ENCODE peak calls at places on chromosomes 13 and 19, in five cellular contexts. Y, C, D, L and O are unnamed samples.
A peak's percentile ranks its signal among the peaks of the same experiment; 100 is the strongest.

GRCh38 chr13:111657013-111657412 is 336.6 kb downstream of the TEX29 start:
- DNase-seq in Y (no peak), L (no peak), C (no peak), D (no peak), O (no peak)

GRCh38 chr13:33251131-33251629 is 34.4 kb downstream of the STARD13 start:
- DNase-seq in D (peak; percentile 41), L (no peak), Y (peak; percentile 54), C (no peak), O (no peak)

GRCh38 chr13:31909889-31910551 is 121.6 kb upstream of the FRY start:
- DNase-seq in L (peak; percentile 45), Y (peak; percentile 18), C (peak; percentile 58), D (peak; percentile 37), O (peak; percentile 33)

GRCh38 chr19:16001481-16002312 is 52.9 kb downstream of the OR10H4 start:
- DNase-seq in D (peak; percentile 55), Y (no peak), L (peak; percentile 33), C (no peak), O (no peak)

GRCh38 chr13:97659602-97660001 is 225.6 kb downstream of the RAP2A start:
- DNase-seq in C (peak; percentile 2), Y (peak; percentile 46), D (no peak), L (peak; percentile 13), O (peak; percentile 9)

GRCh38 chr13:99354371-99354951 is 47.3 kb upstream of the GPR183 start:
- DNase-seq in D (peak; percentile 66), L (no peak), Y (no peak), C (no peak), O (no peak)

GRCh38 chr19:36163813-36164212 is 11.6 kb upstream of the COX7A1 start:
- DNase-seq in L (no peak), C (no peak), Y (no peak), D (no peak), O (no peak)

GRCh38 chr13:33611016-33611805 is 206.7 kb upstream of the RFC3 start:
- DNase-seq in C (no peak), D (no peak), Y (no peak), L (peak; percentile 83), O (no peak)

GRCh38 chr19:29120471-29120870 is 92.5 kb downstream of the UQCRFS1 start:
- DNase-seq in L (no peak), Y (no peak), C (no peak), D (no peak), O (no peak)

GRCh38 chr13:100946588-100946987 is 272.0 kb upstream of the TMTC4 start:
- DNase-seq in L (no peak), D (no peak), Y (no peak), C (no peak), O (no peak)

GRCh38 chr19:58154287-58154678 is 3.7 kb upstream of the ZNF329 start:
- DNase-seq in C (no peak), Y (no peak), D (no peak), L (peak; percentile 38), O (no peak)

GRCh38 chr19:47176627-47177090 is 46.0 kb downstream of the SAE1 start:
- DNase-seq in C (no peak), Y (no peak), L (no peak), D (no peak), O (no peak)

GRCh38 chr13:63741029-63741813 is 2325.6 kb upstream of the PCDH20 start:
- DNase-seq in Y (no peak), D (no peak), C (no peak), L (no peak), O (no peak)

GRCh38 chr13:44969858-44970484 is 19.3 kb downstream of the NUFIP1 start:
- DNase-seq in L (peak; percentile 49), C (peak; percentile 28), Y (peak; percentile 53), D (no peak), O (peak; percentile 51)

GRCh38 chr19:56660381-56661105 is 11.0 kb downstream of the ZNF835 start:
- DNase-seq in C (no peak), L (no peak), D (no peak), Y (peak; percentile 66), O (no peak)

GRCh38 chr13:71797487-71797886 is 69.5 kb downstream of the DACH1 start:
- DNase-seq in Y (no peak), D (no peak), L (no peak), C (no peak), O (peak; percentile 54)

GRCh38 chr13:79528759-79529191 is 47.8 kb downstream of the NDFIP2 start:
- DNase-seq in C (no peak), L (no peak), Y (no peak), D (no peak), O (peak; percentile 73)

GRCh38 chr19:35345671-35346111 is 2.0 kb upstream of the FFAR1 start:
- DNase-seq in D (no peak), L (no peak), Y (no peak), C (no peak), O (no peak)

GRCh38 chr19:35095667-35096368 is 19.8 kb upstream of the FXYD3 start:
- DNase-seq in L (no peak), C (peak; percentile 20), Y (no peak), D (no peak), O (no peak)

GRCh38 chr13:75704942-75705320 is 68.8 kb downstream of the LMO7 start:
- DNase-seq in C (no peak), D (no peak), Y (no peak), L (no peak), O (no peak)

GRCh38 chr19:373391-374182 is 29.0 kb upstream of the MIER2 start:
- DNase-seq in L (no peak), D (no peak), C (no peak), Y (no peak), O (no peak)

GRCh38 chr19:372306-372890 is 27.8 kb upstream of the MIER2 start:
- DNase-seq in C (no peak), Y (peak; percentile 81), D (no peak), L (no peak), O (no peak)

GRCh38 chr19:369876-370275 is 25.3 kb upstream of the MIER2 start:
- DNase-seq in D (no peak), Y (no peak), C (no peak), L (no peak), O (no peak)

GRCh38 chr19:370641-371330 is 26.2 kb upstream of the MIER2 start:
- DNase-seq in D (no peak), L (no peak), Y (no peak), C (no peak), O (no peak)

DNA sequence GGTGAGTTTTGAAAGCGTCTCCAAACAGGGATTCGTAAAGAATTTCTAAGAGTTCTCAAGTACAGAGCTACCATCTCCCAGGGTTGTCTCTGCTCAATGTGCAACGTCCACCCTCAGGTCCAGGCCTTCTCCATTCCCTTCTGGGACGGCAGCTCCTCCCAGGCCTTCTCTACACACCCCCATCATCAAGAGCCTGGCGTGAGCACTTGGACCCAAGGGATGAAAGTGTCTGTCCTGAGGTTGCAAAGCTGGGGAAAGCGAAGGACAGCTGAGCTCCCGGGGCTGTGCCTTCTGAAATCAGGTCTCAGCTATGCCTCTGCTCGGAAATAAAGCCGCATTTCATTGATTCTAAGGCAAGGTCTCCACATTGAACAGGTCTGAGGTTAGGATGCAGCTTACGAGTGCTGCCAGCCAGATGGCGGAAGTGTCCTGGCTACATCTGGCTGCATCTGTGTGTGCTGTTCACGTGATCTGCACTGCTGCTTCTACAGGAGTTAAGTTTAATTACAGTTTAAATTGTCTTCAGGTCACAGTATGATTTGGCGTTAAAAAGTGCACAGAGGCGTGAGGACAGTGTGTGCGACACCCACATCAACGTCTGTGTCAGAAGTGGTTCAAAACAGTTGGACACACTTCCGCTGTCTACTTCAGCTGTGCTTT is 27.0 kb upstream of the MIER2 start:
- DNase-seq in D (no peak), C (no peak), Y (peak; percentile 72), L (no peak), O (no peak)
- TF ChIP-seq FOXM1 in D (no peak), C (no peak), Y (no peak), L (no peak), O (no peak)

GRCh38 chr19:49850487-49851342 is at the start of gene PTOV1:
- DNase-seq in L (peak; percentile 90), C (peak; percentile 96), D (peak; percentile 59), Y (peak; percentile 98), O (peak; percentile 99)
- TF ChIP-seq FOXM1 in L (no peak), C (no peak), D (no peak), Y (no peak), O (peak; percentile 61)

GRCh38 chr19:13731147-13731964 is 33.0 kb upstream of the MRI1 start:
- DNase-seq in Y (peak; percentile 96), D (peak; percentile 72), C (peak; percentile 97), L (peak; percentile 95), O (peak; percentile 99)

GRCh38 chr19:13729859-13730258 is 34.5 kb upstream of the MRI1 start:
- DNase-seq in Y (no peak), C (no peak), D (no peak), L (no peak), O (no peak)

GRCh38 chr19:13732337-13732736 is 32.0 kb upstream of the MRI1 start:
- DNase-seq in Y (no peak), C (no peak), L (no peak), D (no peak), O (no peak)

GRCh38 chr19:13726323-13726722 is 38.0 kb upstream of the MRI1 start:
- DNase-seq in Y (no peak), L (no peak), C (no peak), D (no peak), O (no peak)

DNA sequence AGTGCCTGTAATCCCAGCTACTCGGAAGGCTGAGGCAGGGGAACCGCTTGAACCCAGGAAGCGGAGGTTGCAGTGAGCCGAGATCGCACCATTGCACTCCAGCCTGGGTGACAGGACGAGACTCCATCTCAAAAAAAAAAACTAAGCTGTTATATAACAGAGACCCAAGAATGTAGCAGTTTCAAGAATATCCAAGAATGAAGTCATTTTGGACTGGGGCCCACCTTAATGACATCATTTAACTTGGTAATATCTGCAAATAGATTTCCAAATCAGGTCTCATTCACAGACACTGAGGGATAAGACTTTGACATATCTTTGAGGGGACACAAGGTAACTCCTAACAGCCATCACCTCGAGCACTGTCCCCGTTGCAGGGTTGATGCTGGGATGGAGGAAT is 36.5 kb upstream of the MRI1 start:
- DNase-seq in D (no peak), Y (no peak), L (no peak), C (no peak), O (no peak)
- TF ChIP-seq FOXM1 in D (no peak), Y (no peak), L (no peak), C (no peak), O (no peak)

DNA sequence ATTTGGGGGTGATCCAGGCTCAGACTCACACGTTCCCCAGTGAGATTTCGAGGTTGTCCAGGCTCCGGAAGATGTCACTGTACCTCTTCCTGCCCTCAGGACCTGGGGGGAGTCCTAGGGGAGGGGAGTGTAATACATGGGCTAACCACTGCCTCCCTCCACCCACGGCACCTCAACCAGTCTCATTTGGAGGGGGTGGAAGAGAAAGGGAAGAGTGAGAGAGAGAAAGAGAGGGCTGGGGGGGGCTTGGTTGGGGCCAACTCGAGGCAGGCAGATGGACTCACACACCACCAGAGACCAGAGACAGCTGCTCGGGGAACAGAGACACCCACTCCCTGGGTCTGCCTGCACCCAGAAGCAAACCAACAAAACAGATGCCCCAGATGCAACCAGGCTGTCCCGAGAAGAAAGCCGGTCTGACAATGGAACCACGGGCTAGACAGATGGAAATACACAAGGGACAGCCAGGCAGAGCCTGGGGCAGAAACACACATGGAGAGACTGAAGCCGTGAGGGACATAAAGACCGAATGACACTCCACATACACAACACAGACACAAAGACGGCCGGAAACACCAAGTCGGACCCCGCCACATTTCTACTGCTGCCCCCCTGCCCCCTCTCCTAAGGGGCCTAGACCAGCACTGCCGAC is 825 bp downstream of the GMIP start:
- DNase-seq in L (no peak), C (peak; percentile 16), D (no peak), Y (peak; percentile 79), O (no peak)
- TF ChIP-seq FOXM1 in L (no peak), C (no peak), D (no peak), Y (no peak), O (no peak)